ENCODE peak calls at places on chromosomes 11 and 22, in nine cellular contexts. D is HCT116, I is GM23338, R is A549, B is GM12878, C is K562, E is SK-N-SH, K is Panc1, A is HepG2. N is an unnamed sample.

GRCh38 chr11:14358729-14359439 is at the start of gene RRAS2:
- DNase-seq in D (peak), I (peak), R (peak), B (no peak), C (peak), E (peak), K (no peak), A (peak), N (no peak)

GRCh38 chr11:117950999-117951961 is 22.1 kb upstream of the TMPRSS13 start:
- DNase-seq in D (no peak), I (no peak), R (no peak), B (no peak), C (no peak), E (no peak), K (no peak), A (no peak), N (no peak)

GRCh38 chr22:29328055-29328454 is 12.6 kb upstream of the RASL10A start:
- DNase-seq in D (no peak), I (no peak), R (no peak), B (no peak), C (no peak), E (no peak), K (no peak), A (no peak), N (no peak)

GRCh38 chr22:23217171-23218052 is 37.1 kb downstream of the BCR start:
- DNase-seq in D (no peak), I (no peak), R (no peak), B (no peak), C (peak), E (no peak), K (no peak), A (no peak), N (no peak)

GRCh38 chr11:65496304-65497140 is 2.3 kb upstream of the MALAT1 start:
- DNase-seq in D (no peak), I (no peak), R (no peak), B (no peak), C (no peak), E (no peak), K (no peak), A (no peak), N (no peak)

GRCh38 chr22:49207008-49207775 is 620.5 kb downstream of the BRD1 start:
- DNase-seq in D (no peak), I (no peak), R (no peak), B (no peak), C (no peak), E (no peak), K (no peak), A (no peak), N (no peak)

GRCh38 chr11:36427079-36427478 is 83.0 kb downstream of the TRAF6 start:
- DNase-seq in D (no peak), I (no peak), R (no peak), B (no peak), C (no peak), E (no peak), K (no peak), A (no peak), N (peak)

GRCh38 chr22:20014526-20015186 is 2.0 kb downstream of the ARVCF start:
- DNase-seq in D (no peak), I (no peak), R (no peak), B (no peak), C (no peak), E (no peak), K (no peak), A (no peak), N (no peak)

GRCh38 chr11:110376711-110377324 is 52.9 kb upstream of the FDX1 start:
- DNase-seq in D (peak), I (peak), R (peak), B (peak), C (peak), E (peak), K (peak), A (peak), N (peak)

GRCh38 chr11:70483940-70484339 is 85.6 kb downstream of the CTTN start:
- DNase-seq in D (no peak), I (no peak), R (no peak), B (no peak), C (no peak), E (no peak), K (no peak), A (no peak), N (no peak)

GRCh38 chr22:49237703-49238102 is 590.0 kb downstream of the BRD1 start:
- DNase-seq in D (no peak), I (no peak), R (no peak), B (no peak), C (no peak), E (no peak), K (no peak), A (no peak), N (no peak)

GRCh38 chr22:43260818-43261217 is 73.9 kb upstream of the TTLL12 start:
- DNase-seq in D (no peak), I (no peak), R (no peak), B (no peak), C (no peak), E (no peak), K (no peak), A (no peak), N (no peak)

GRCh38 chr11:96969251-96969650 is 579.4 kb downstream of the JRKL start:
- DNase-seq in D (no peak), I (no peak), R (no peak), B (no peak), C (no peak), E (no peak), K (no peak), A (no peak), N (no peak)

GRCh38 chr11:118620529-118621070 is 13.2 kb downstream of the PHLDB1 start:
- DNase-seq in D (no peak), I (no peak), R (no peak), B (no peak), C (peak), E (no peak), K (no peak), A (peak), N (no peak)

GRCh38 chr11:104148074-104148473 is 15.9 kb downstream of the PDGFD start:
- DNase-seq in D (no peak), I (no peak), R (no peak), B (no peak), C (no peak), E (no peak), K (no peak), A (no peak), N (no peak)

GRCh38 chr11:134995746-134996145 is 583.7 kb upstream of the B3GAT1 start:
- DNase-seq in D (no peak), I (peak), R (no peak), B (no peak), C (no peak), E (no peak), K (no peak), A (no peak), N (no peak)

GRCh38 chr11:3994030-3994640 is 100.5 kb upstream of the RRM1 start:
- DNase-seq in D (no peak), I (no peak), R (no peak), B (no peak), C (peak), E (no peak), K (no peak), A (peak), N (no peak)

GRCh38 chr11:79236541-79236971 is 204.3 kb downstream of the TENM4 start:
- DNase-seq in D (no peak), I (no peak), R (no peak), B (no peak), C (no peak), E (no peak), K (no peak), A (no peak), N (no peak)

GRCh38 chr11:88280673-88281316 is 56.7 kb downstream of the CTSC start:
- DNase-seq in D (no peak), I (no peak), R (no peak), B (no peak), C (no peak), E (no peak), K (no peak), A (no peak), N (no peak)

GRCh38 chr11:1384206-1384965 is 5.3 kb upstream of the BRSK2 start:
- DNase-seq in D (no peak), I (no peak), R (no peak), B (peak), C (no peak), E (no peak), K (no peak), A (no peak), N (no peak)

GRCh38 chr22:27438271-27438980 is 363.1 kb downstream of the MN1 start:
- DNase-seq in D (no peak), I (no peak), R (no peak), B (no peak), C (no peak), E (peak), K (no peak), A (no peak), N (no peak)

GRCh38 chr11:96315476-96315875 is 27.5 kb downstream of the MAML2 start:
- DNase-seq in D (no peak), I (no peak), R (no peak), B (no peak), C (no peak), E (no peak), K (no peak), A (no peak), N (no peak)

GRCh38 chr11:69466039-69466438 is 15.4 kb upstream of the LINC01488 start:
- DNase-seq in D (no peak), I (no peak), R (no peak), B (no peak), C (no peak), E (no peak), K (no peak), A (no peak), N (no peak)

GRCh38 chr22:46367707-46368191 is 32.2 kb downstream of the TRMU start:
- DNase-seq in D (peak), I (peak), R (peak), B (no peak), C (peak), E (peak), K (peak), A (peak), N (peak)

GRCh38 chr22:21754523-21755128 is 19.0 kb upstream of the YPEL1 start:
- DNase-seq in D (no peak), I (no peak), R (no peak), B (no peak), C (peak), E (no peak), K (no peak), A (no peak), N (peak)

GRCh38 chr11:83002047-83002446 is 69.7 kb downstream of the RAB30 start:
- DNase-seq in D (no peak), I (peak), R (no peak), B (no peak), C (no peak), E (no peak), K (no peak), A (no peak), N (no peak)

GRCh38 chr11:134365011-134365925 is 33.5 kb downstream of the GLB1L2 start:
- DNase-seq in D (no peak), I (no peak), R (no peak), B (no peak), C (no peak), E (no peak), K (no peak), A (no peak), N (no peak)

GRCh38 chr22:31829505-31829904 is 75.7 kb downstream of the DEPDC5 start:
- DNase-seq in D (peak), I (no peak), R (peak), B (peak), C (peak), E (peak), K (peak), A (peak), N (no peak)

GRCh38 chr22:24285245-24285644 is 14.6 kb downstream of the SPECC1L start:
- DNase-seq in D (peak), I (no peak), R (no peak), B (no peak), C (no peak), E (no peak), K (no peak), A (no peak), N (no peak)

GRCh38 chr11:94245121-94245520 is 59.3 kb upstream of the IZUMO1R start:
- DNase-seq in D (no peak), I (no peak), R (no peak), B (no peak), C (no peak), E (no peak), K (no peak), A (no peak), N (no peak)

GRCh38 chr11:134646561-134646960 is 234.5 kb upstream of the B3GAT1 start:
- DNase-seq in D (no peak), I (no peak), R (no peak), B (no peak), C (no peak), E (no peak), K (no peak), A (no peak), N (no peak)

GRCh38 chr11:113681282-113681681 is 24.8 kb downstream of the TMPRSS5 start:
- DNase-seq in D (no peak), I (no peak), R (no peak), B (no peak), C (peak), E (no peak), K (no peak), A (no peak), N (no peak)

GRCh38 chr11:33716236-33716635 is 15.6 kb upstream of the C11orf91 start:
- DNase-seq in D (no peak), I (peak), R (no peak), B (no peak), C (peak), E (peak), K (no peak), A (no peak), N (no peak)
- H3K27ac ChIP-seq in D (no peak), I (no peak), R (peak), B (no peak), C (no peak), E (peak), K (peak), A (no peak), N (no peak)

DNA sequence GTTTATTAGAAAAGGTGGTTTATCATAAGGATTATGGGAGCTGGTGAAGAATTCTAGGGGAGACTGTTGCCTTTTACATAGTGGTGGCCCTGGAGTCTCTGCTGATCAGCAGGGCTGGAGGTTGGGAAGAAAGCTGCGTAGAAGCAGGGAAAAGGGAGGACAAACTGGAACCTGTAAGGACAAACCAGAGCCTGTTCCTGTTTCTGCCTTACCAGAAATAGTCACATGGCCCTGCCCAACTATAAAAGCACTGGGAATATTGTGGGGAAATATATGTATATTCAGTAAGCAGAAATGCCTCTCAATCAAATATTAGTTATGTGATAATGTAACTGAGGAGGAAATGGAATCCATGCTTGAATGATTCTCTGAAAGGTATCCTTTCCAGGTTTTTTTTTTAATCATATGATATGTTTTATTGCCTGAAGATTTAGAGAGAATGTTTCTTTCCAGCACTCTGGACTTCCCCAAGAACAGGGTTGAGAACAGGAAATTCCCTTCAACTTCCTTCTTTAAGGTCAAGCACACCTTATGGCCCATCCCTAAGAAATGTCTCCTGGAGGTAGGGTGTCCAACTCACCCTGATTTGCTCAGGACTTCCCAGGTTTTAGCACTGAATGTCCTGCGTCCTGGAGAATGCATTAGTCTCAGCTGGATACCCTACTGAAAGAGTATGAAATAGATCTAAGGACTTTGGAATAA is 33.9 kb upstream of the SCUBE2 start:
- DNase-seq in D (no peak), I (no peak), R (no peak), B (no peak), C (no peak), E (no peak), K (no peak), A (no peak), N (no peak)
- TF ChIP-seq REST in D (no peak), I (no peak), R (no peak), B (no peak), C (no peak), E (no peak), K (no peak), A (no peak), N (no peak)

GRCh38 chr11:76653674-76654309 is 16.8 kb downstream of the LRRC32 start:
- DNase-seq in D (no peak), I (no peak), R (no peak), B (no peak), C (no peak), E (no peak), K (no peak), A (no peak), N (no peak)

GRCh38 chr11:76655466-76656086 is 15.0 kb downstream of the LRRC32 start:
- DNase-seq in D (no peak), I (no peak), R (no peak), B (no peak), C (no peak), E (no peak), K (no peak), A (no peak), N (no peak)

GRCh38 chr11:76654310-76654851 is 16.2 kb downstream of the LRRC32 start:
- DNase-seq in D (no peak), I (no peak), R (no peak), B (no peak), C (peak), E (no peak), K (no peak), A (no peak), N (no peak)

GRCh38 chr11:76656087-76656531 is 14.4 kb downstream of the LRRC32 start:
- DNase-seq in D (no peak), I (no peak), R (no peak), B (no peak), C (no peak), E (no peak), K (no peak), A (no peak), N (no peak)

GRCh38 chr11:76654980-76655379 is 15.6 kb downstream of the LRRC32 start:
- DNase-seq in D (no peak), I (no peak), R (no peak), B (no peak), C (peak), E (no peak), K (no peak), A (no peak), N (no peak)
- H3K27ac ChIP-seq in D (no peak), I (no peak), R (no peak), B (no peak), C (peak), E (no peak), K (no peak), A (no peak), N (no peak)

GRCh38 chr11:67311556-67312082 is 8.3 kb downstream of the SSH3 start:
- DNase-seq in D (no peak), I (no peak), R (no peak), B (no peak), C (peak), E (no peak), K (no peak), A (no peak), N (no peak)
- TF ChIP-seq REST in D (no peak), I (no peak), R (no peak), B (no peak), C (no peak), E (no peak), K (no peak), A (no peak), N (no peak)

DNA sequence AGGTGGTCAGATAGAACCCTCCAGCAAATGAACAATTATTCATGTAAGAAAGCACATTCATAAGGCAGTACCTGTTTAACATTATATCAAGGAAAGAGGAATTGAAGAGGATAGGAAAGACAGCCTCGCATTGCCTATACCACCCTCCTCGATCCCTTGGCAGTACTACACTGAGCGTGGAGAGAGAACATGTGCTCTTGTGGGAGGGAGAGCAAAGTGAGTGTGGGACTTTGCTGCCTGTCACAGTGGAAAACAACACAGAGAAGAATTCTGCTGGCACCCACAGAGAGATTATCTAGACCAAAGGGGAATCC is 17.5 kb upstream of the DDX10 start:
- DNase-seq in D (no peak), I (no peak), R (no peak), B (no peak), C (no peak), E (no peak), K (no peak), A (no peak), N (no peak)
- H3K27ac ChIP-seq in D (no peak), I (no peak), R (no peak), B (no peak), C (no peak), E (no peak), K (no peak), A (no peak), N (no peak)

DNA sequence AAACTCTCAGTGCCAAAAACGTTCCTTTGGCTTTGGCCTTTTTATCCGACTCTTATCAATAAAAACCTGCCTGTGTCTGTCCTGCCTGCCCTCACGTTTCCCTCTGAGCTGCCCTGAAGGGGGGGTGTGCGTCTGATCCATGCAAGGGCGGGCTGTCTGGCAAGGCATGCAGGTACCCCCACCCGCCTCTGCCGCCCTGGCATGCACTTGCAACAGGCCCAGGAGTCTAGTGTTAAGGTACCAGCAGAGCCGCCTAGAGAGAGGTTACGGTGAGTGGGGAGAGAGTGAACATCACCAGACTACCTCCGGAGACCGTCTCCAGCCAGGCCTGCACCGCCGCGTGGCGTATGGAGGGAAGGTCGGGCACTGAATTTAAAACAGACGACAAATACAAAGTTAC is 51.9 kb upstream of the BID start:
- DNase-seq in D (no peak), I (no peak), R (no peak), B (no peak), C (no peak), E (no peak), K (no peak), A (no peak), N (no peak)
- TF ChIP-seq REST in D (no peak), I (no peak), R (no peak), B (no peak), C (no peak), E (no peak), K (no peak), A (no peak), N (no peak)

DNA sequence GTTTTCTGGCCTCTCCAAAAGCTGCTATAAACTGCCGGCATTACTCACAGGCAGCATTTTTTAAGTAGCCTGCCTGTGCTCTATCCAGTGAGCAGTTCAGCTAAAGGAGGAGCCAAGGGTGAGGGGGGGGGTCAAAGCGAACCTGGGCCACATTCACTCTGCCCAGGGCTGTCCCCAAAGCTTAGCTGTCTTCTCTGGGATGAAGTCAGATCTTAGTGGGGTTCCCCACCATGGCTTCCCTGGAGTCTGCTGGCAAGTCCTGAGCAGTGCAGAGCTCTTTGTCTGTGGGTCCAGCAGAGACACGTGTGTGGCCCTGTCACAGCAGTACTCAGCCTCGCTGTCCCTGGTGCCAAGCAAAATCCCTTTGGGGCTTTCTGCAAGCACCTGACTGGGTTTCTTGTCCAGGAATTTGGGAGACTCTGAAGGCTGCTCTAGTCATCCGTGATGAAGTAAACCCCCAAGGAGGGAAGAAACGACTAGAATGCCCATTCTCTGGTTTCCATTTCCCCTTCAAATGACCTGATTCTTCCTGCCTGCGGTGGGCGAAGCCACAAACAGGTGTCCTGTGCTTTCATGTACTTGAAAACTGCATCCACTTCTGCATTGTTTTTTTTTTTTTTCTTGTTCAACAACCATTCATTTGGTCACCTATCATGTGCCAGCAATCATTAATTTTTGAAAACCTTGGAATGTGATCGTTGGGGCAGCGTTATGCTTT is 2.6 kb downstream of the KCNJ5 start:
- DNase-seq in D (no peak), I (no peak), R (no peak), B (no peak), C (no peak), E (no peak), K (no peak), A (no peak), N (no peak)
- H3K27ac ChIP-seq in D (no peak), I (no peak), R (no peak), B (no peak), C (no peak), E (no peak), K (no peak), A (no peak), N (no peak)